ENCODE peak calls at places on chromosome 20, in nine cellular contexts. U, K, Q, B, N, I, M, P and E are unnamed samples. For H3K36me3, the result is how much of the 10 kb centered on the place peaks cover.

GRCh38 chr20:1204061-1204460 is 807 bp downstream of the C20orf202 start:
- DNase-seq in U (no peak), K (no peak), Q (no peak), B (no peak), N (no peak), I (no peak), M (no peak), P (no peak), E (no peak)

GRCh38 chr20:51800132-51800721 is 2.1 kb downstream of the SALL4 start:
- DNase-seq in U (peak), K (no peak), Q (peak), B (peak), N (peak), I (peak), M (peak), P (peak), E (no peak)

GRCh38 chr20:25296094-25297093 is 48.5 kb downstream of the PYGB start:
- DNase-seq in U (no peak), K (no peak), Q (peak), B (peak), N (no peak), I (no peak), M (no peak), P (peak), E (no peak)

GRCh38 chr20:54692168-54692887 is 216.9 kb downstream of the DOK5 start:
- DNase-seq in U (no peak), K (no peak), Q (no peak), B (no peak), N (no peak), I (no peak), M (no peak), P (no peak), E (no peak)

GRCh38 chr20:45545754-45546453 is 1.3 kb downstream of the EPPIN start:
- DNase-seq in U (no peak), K (no peak), Q (peak), B (peak), N (no peak), I (no peak), M (no peak), P (no peak), E (no peak)

GRCh38 chr20:64064145-64064698 is 1.2 kb downstream of the TCEA2 start:
- DNase-seq in U (no peak), K (no peak), Q (no peak), B (peak), N (no peak), I (no peak), M (no peak), P (no peak), E (peak)

GRCh38 chr20:58629213-58629575 is 21.9 kb upstream of the STX16 start:
- DNase-seq in U (no peak), K (no peak), Q (peak), B (no peak), N (no peak), I (no peak), M (no peak), P (no peak), E (no peak)

GRCh38 chr20:20188647-20189046 is 136.3 kb downstream of the CFAP61 start:
- DNase-seq in U (no peak), K (no peak), Q (no peak), B (no peak), N (no peak), I (no peak), M (no peak), P (no peak), E (no peak)

GRCh38 chr20:35305682-35306556 is 13.7 kb upstream of the FAM83C start:
- DNase-seq in U (no peak), K (peak), Q (no peak), B (peak), N (no peak), I (peak), M (no peak), P (no peak), E (peak)

GRCh38 chr20:6164421-6165341 is 41.9 kb upstream of the FERMT1 start:
- DNase-seq in U (no peak), K (peak), Q (peak), B (no peak), N (peak), I (no peak), M (no peak), P (no peak), E (no peak)

GRCh38 chr20:50876816-50877215 is 54.4 kb downstream of the ADNP start:
- DNase-seq in U (no peak), K (no peak), Q (no peak), B (no peak), N (no peak), I (peak), M (no peak), P (no peak), E (no peak)

GRCh38 chr20:41989935-41990635 is 371.9 kb upstream of the CHD6 start:
- DNase-seq in U (no peak), K (no peak), Q (no peak), B (no peak), N (no peak), I (no peak), M (no peak), P (no peak), E (no peak)

GRCh38 chr20:1186367-1186991 is 1.7 kb upstream of the TMEM74B start:
- DNase-seq in U (no peak), K (no peak), Q (no peak), B (no peak), N (no peak), I (no peak), M (no peak), P (no peak), E (no peak)

GRCh38 chr20:10462516-10462915 is 27.4 kb downstream of the SLX4IP start:
- DNase-seq in U (no peak), K (no peak), Q (no peak), B (no peak), N (no peak), I (no peak), M (no peak), P (no peak), E (no peak)

GRCh38 chr20:24950836-24951525 is 1.9 kb downstream of the CST7 start:
- DNase-seq in U (no peak), K (no peak), Q (no peak), B (no peak), N (no peak), I (peak), M (no peak), P (no peak), E (no peak)

DNA sequence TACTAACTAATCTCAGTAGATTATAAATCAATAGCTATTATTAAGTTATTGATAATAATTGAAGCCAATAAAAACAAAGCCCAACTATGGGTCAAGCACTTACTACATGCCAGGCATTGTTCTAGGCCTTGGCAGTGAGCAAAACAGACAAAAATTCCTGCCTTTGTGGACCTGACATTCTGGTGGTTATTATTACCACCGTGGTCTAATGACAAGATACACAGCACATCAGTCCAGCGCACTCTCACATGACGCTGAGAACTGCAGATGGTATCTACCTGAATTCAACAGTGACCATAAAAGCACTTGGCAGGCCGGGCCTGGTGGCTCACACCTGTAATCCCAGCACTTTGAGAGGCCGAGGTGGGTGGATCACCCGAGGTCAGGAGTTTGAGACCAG is 121.4 kb downstream of the ZMYND8 start:
- DNase-seq in U (no peak), K (no peak), Q (no peak), B (no peak), N (no peak), I (no peak), M (no peak), P (no peak), E (no peak)
- H3K36me3 ChIP-seq in U (half or more), K (half or more), Q (under half), B (under half), N (half or more), I (half or more), M (under half), P (under half), E (half or more)

DNA sequence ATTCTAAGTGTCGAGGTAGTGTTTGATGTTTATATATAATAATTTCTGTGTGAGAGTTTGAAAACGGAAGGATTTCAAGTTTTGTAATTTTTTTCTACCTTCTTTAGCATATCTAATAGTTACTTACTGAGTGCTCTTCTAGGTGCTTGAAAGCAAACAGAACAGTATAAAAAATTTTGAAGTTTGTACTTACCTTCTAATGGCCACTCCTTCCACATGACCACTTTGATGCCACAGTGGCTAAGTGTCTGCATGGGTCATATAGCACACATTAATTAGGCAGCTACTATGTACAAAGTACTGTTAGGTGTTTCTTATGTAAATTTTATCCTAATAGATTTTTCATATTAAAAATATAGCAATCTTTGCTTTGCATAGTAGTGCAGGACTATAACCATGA is 21.1 kb downstream of the RPRD1B start:
- DNase-seq in U (no peak), K (no peak), Q (no peak), B (no peak), N (no peak), I (no peak), M (no peak), P (no peak), E (no peak)
- H3K36me3 ChIP-seq in U (half or more), K (under half), Q (under half), B (under half), N (half or more), I (half or more), M (under half), P (under half), E (half or more)

GRCh38 chr20:49146442-49146841 is 41.7 kb downstream of the STAU1 start:
- DNase-seq in U (no peak), K (no peak), Q (no peak), B (no peak), N (no peak), I (no peak), M (no peak), P (no peak), E (no peak)

GRCh38 chr20:49138431-49138830 is 49.7 kb downstream of the STAU1 start:
- DNase-seq in U (no peak), K (no peak), Q (no peak), B (no peak), N (no peak), I (no peak), M (no peak), P (no peak), E (no peak)

GRCh38 chr20:49140411-49140810 is 47.7 kb downstream of the STAU1 start:
- DNase-seq in U (no peak), K (no peak), Q (no peak), B (no peak), N (no peak), I (no peak), M (no peak), P (no peak), E (no peak)

GRCh38 chr20:49136817-49137571 is 51.1 kb downstream of the STAU1 start:
- DNase-seq in U (no peak), K (no peak), Q (no peak), B (no peak), N (no peak), I (no peak), M (no peak), P (no peak), E (no peak)

GRCh38 chr20:49140834-49141233 is 47.3 kb downstream of the STAU1 start:
- DNase-seq in U (no peak), K (no peak), Q (no peak), B (peak), N (no peak), I (no peak), M (no peak), P (no peak), E (no peak)
- H3K36me3 ChIP-seq in U (under half), K (under half), Q (under half), B (under half), N (half or more), I (under half), M (under half), P (under half), E (under half)

DNA sequence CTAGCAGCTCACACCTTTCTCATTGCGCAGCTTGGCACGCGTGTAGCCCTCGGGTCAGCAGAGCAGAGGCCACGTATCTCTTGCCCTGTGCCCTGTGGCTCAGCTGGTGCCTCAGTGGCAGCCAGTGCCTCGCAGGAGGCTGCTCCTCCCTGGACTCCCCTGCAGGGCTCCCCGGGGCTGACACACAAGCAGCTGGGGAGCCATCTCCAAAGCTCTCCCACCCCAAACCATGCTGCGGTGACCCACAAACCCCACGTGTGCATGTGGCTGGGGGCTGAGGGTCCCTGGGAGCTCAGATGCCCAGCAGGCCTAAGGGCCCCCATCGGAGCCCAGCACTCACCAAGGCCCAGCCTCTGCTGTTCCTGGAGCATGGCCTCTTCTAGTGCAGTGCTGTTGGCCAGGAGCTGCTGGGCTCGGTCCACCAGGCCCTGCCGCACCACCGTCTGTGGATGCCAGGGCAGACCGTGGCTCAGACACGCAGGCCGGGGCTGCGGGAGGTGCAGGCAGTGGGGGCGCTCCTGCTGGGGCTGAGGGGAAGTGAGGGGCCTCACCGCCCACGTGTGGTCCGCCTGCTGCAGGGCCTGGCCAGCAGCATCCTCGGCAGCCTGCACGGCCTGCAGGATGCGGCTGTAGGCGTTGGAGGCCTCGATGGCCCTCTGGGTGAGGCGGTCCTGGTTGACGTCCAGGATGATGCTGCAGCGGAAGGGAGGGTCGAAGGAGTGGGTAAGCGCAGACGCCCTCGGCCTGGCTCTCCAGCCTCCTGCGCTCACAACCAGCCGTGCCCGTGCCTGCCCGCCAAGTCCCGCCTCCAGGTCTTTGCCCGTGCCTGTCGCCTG is 13.8 kb downstream of the ADRM1 start:
- DNase-seq in U (no peak), K (no peak), Q (no peak), B (no peak), N (no peak), I (no peak), M (no peak), P (peak), E (no peak)
- H3K36me3 ChIP-seq in U (half or more), K (under half), Q (half or more), B (under half), N (half or more), I (half or more), M (half or more), P (under half), E (half or more)